ENCODE peak calls at places on chromosomes 11 and 22, in four cellular contexts. W is IMR-90, G is mesenchymal stem cell, Z is H1. L is an unnamed sample.

GRCh38 chr22:25219948-25220442 is 556 bp downstream of the CRYBB2 start:
- DNase-seq in Z (no peak), W (no peak), G (no peak), L (no peak)

GRCh38 chr11:64877390-64878222 is 815 bp downstream of the EHD1 start:
- DNase-seq in Z (no peak), W (no peak), G (no peak), L (no peak)

GRCh38 chr11:97345031-97345430 is 955.2 kb downstream of the JRKL start:
- DNase-seq in Z (no peak), G (no peak), W (no peak), L (no peak)

GRCh38 chr11:70503878-70504240 is 105.5 kb downstream of the CTTN start:
- DNase-seq in Z (no peak), W (no peak), G (peak; percentile 10), L (no peak)

GRCh38 chr11:1953489-1954284 is 6.6 kb downstream of the MRPL23 start:
- DNase-seq in W (no peak), Z (no peak), G (no peak), L (no peak)

GRCh38 chr11:61082931-61083531 is 19.3 kb upstream of the CD5 start:
- DNase-seq in G (no peak), Z (no peak), W (no peak), L (no peak)

GRCh38 chr11:107218123-107219084 is 200.1 kb upstream of the GUCY1A2 start:
- DNase-seq in W (no peak), G (no peak), Z (no peak), L (no peak)

GRCh38 chr11:70463478-70464255 is 65.3 kb downstream of the CTTN start:
- DNase-seq in Z (no peak), G (no peak), W (no peak), L (no peak)

GRCh38 chr22:44403166-44403565 is 90.4 kb upstream of the SHISAL1 start:
- DNase-seq in W (no peak), G (no peak), Z (no peak), L (no peak)

GRCh38 chr11:64870176-64870892 is 8.1 kb downstream of the EHD1 start:
- DNase-seq in W (peak; percentile 78), Z (no peak), G (peak; percentile 93), L (no peak)

GRCh38 chr11:2096001-2096918 is 42.9 kb downstream of the IGF2 start:
- DNase-seq in W (peak; percentile 50), G (no peak), Z (no peak), L (no peak)

GRCh38 chr22:42062506-42063190 is 8.0 kb downstream of the NAGA start:
- DNase-seq in W (no peak), G (no peak), Z (no peak), L (no peak)

GRCh38 chr11:61019818-61020405 is 48.4 kb downstream of the CD6 start:
- DNase-seq in G (no peak), Z (no peak), W (no peak), L (no peak)

GRCh38 chr22:42708393-42708792 is 12.3 kb downstream of the A4GALT start:
- DNase-seq in G (no peak), W (no peak), Z (no peak), L (no peak)

GRCh38 chr11:107457558-107458271 is at the start of gene CWF19L2:
- DNase-seq in G (peak; percentile 97), W (peak; percentile 96), Z (peak; percentile 81), L (peak; percentile 88)

GRCh38 chr11:46387919-46388618 is 3.5 kb downstream of the CHRM4 start:
- DNase-seq in Z (no peak), G (no peak), W (no peak), L (no peak)

GRCh38 chr11:128036556-128037093 is 550.7 kb downstream of the ETS1 start:
- DNase-seq in W (peak; percentile 35), G (no peak), Z (no peak), L (no peak)

GRCh38 chr11:28461338-28461737 is 353.1 kb downstream of the METTL15 start:
- DNase-seq in W (peak; percentile 71), Z (no peak), G (no peak), L (no peak)

GRCh38 chr11:9150501-9150900 is 59.1 kb upstream of the SCUBE2 start:
- DNase-seq in G (peak; percentile 81), W (peak; percentile 95), Z (no peak), L (no peak)

GRCh38 chr22:20549232-20549841 is 41.9 kb downstream of the MED15 start:
- DNase-seq in Z (no peak), G (no peak), W (no peak), L (no peak)

GRCh38 chr11:8258289-8258688 is 5.4 kb downstream of the LMO1 start:
- DNase-seq in W (no peak), G (no peak), Z (no peak), L (no peak)

GRCh38 chr11:24903555-24903954 is 406.7 kb downstream of the LUZP2 start:
- DNase-seq in G (no peak), Z (no peak), W (no peak), L (no peak)

GRCh38 chr11:107859459-107860239 is 1.1 kb upstream of the SLC35F2 start:
- DNase-seq in G (peak; percentile 25), Z (no peak), W (no peak), L (no peak)

GRCh38 chr11:36376315-36376887 is 80.3 kb downstream of the PRR5L start:
- DNase-seq in W (peak; percentile 18), G (peak; percentile 43), Z (no peak), L (peak; percentile 42)

GRCh38 chr11:2525941-2526807 is 81.4 kb downstream of the KCNQ1 start:
- DNase-seq in G (no peak), Z (no peak), W (no peak), L (no peak)

GRCh38 chr11:129817282-129818051 is 1.8 kb downstream of the TMEM45B start:
- DNase-seq in W (no peak), Z (no peak), G (no peak), L (no peak)

GRCh38 chr22:45351956-45352355 is 42.2 kb downstream of the FAM118A start:
- DNase-seq in G (no peak), Z (no peak), W (no peak), L (no peak)

GRCh38 chr22:17869285-17870096 is 95.2 kb upstream of the BID start:
- DNase-seq in Z (no peak), G (no peak), W (no peak), L (no peak)

GRCh38 chr11:130606781-130607511 is 158.5 kb downstream of the ADAMTS15 start:
- DNase-seq in W (peak; percentile 31), G (no peak), Z (no peak), L (no peak)

GRCh38 chr11:75344186-75344585 is 7.3 kb downstream of the ARRB1 start:
- DNase-seq in W (no peak), G (no peak), Z (no peak), L (no peak)

GRCh38 chr11:8601376-8602133 is 7.5 kb upstream of the STK33 start:
- DNase-seq in Z (no peak), G (peak; percentile 39), W (no peak), L (no peak)

GRCh38 chr11:15800121-15800800 is 556.1 kb downstream of the SOX6 start:
- DNase-seq in Z (no peak), G (peak; percentile 86), W (peak; percentile 86), L (no peak)

GRCh38 chr11:71252782-71253730 is 679 bp upstream of the SHANK2 start:
- DNase-seq in W (peak; percentile 68), G (peak; percentile 94), Z (no peak), L (no peak)

GRCh38 chr22:44368611-44369010 is 55.9 kb upstream of the SHISAL1 start:
- DNase-seq in G (no peak), W (no peak), Z (no peak), L (no peak)

GRCh38 chr11:75561426-75562047 is 516 bp upstream of the SERPINH1 start:
- DNase-seq in G (no peak), Z (no peak), W (no peak), L (no peak)

DNA sequence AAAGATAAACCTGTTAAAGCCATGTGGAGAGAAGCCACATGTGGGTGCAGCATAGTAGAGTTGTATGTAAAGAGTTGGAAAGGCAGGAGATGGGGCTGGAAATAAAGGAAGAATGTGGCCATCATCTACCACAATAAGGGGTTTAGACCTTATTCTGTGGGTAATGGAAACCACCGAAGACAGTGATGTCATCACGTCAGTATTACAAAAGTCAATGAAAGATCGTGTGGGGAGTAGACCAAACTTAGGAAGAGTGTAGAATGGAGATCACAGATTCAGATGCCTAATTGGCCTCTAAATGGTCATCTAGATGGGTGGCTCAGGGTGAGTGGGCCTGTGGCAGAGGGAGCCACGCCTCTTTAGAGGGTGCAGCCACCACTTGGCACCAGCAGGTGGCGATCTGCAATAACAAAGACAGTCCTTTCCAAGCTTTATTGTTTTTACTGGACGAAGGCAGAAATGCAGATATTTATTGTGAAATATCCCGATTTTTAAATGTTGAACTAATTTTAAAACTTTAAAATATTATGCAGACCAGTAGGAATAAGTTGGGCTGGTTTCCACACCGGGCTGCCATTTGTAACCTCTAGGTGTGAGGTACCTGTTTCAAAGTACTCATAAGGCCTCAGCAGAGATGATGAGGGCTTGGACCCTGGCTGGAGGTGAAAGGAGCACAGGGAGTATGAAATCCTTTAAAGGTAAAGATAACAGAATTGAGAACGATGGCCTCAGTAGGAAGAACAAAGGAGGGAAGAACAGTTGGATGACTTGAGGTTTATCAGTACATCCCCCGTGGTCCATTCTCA is 222.0 kb downstream of the DBX1 start:
- DNase-seq in Z (no peak), G (peak; percentile 70), W (peak; percentile 54), L (no peak)
- H2AFZ ChIP-seq in Z (no peak overlapping the region), G (no peak overlapping the region), W (no peak overlapping the region), L (no peak overlapping the region)

GRCh38 chr11:33721291-33721840 is 14.9 kb downstream of the CD59 start:
- DNase-seq in G (peak; percentile 83), Z (no peak), W (peak; percentile 79), L (no peak)
- H3K4me3 ChIP-seq in G (no peak overlapping the region), Z (no peak overlapping the region), W (no peak overlapping the region), L (no peak overlapping the region)

DNA sequence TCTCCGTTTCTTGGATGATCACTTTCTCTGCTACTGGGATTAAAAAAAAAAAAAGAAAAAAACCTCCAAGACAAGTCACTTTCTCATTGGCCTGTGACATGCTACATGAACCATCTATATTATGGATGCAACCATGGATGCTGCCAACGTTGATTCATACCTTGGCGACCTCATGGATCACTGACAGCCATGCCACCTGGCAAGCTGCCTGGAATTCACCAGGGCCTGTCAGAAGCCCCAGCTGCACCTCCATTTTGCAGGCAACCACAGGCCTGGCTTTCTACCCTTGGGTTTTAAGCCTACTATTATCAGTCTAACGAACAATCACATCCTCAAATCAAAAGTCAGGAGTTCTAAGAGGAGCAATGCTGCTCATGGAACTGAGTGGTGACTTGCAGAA is 47.9 kb upstream of the CADM1 start:
- DNase-seq in G (no peak), W (no peak), Z (no peak), L (no peak)
- H4K8ac ChIP-seq in G (no peak overlapping the region), W (no peak overlapping the region), Z (no peak overlapping the region), L (no peak overlapping the region)

GRCh38 chr11:100639140-100639539 is 47.9 kb upstream of the ARHGAP42 start:
- DNase-seq in G (peak; percentile 88), Z (no peak), W (peak; percentile 83), L (no peak)
- H2AFZ ChIP-seq in G (no peak overlapping the region), Z (peak overlapping the region; percentile 81), W (peak overlapping the region; percentile 73), L (peak overlapping the region; percentile 79)

L was measured in neuronal stem cell.